ENCODE peak calls at places on chromosomes 5 and 9, in eight cellular contexts. C, W, B, S, D, Z, G and T are unnamed samples.

GRCh38 chr9:130023147-130023787 is 19.7 kb downstream of the FNBP1 start:
- DNase-seq in G (no peak), B (no peak), Z (no peak), C (no peak), W (no peak), D (no peak), S (no peak), T (no peak)

GRCh38 chr5:107968465-107968864 is 297.7 kb upstream of the EFNA5 start:
- DNase-seq in W (no peak), G (no peak), Z (no peak), D (no peak), C (no peak), S (no peak), B (no peak), T (no peak)

GRCh38 chr5:174482549-174482948 is 241.8 kb upstream of the MSX2 start:
- DNase-seq in W (no peak), S (no peak), C (no peak), Z (no peak), D (no peak), G (no peak), B (no peak), T (no peak)

GRCh38 chr9:93084471-93084881 is 11.5 kb upstream of the CARD19 start:
- DNase-seq in G (no peak), C (peak; percentile 3), B (no peak), D (no peak), S (no peak), Z (peak; percentile 53), W (no peak), T (peak; percentile 67)

GRCh38 chr9:104808030-104808614 is 44.2 kb downstream of the NIPSNAP3B start:
- DNase-seq in C (peak; percentile 57), G (no peak), S (no peak), W (peak; percentile 70), D (no peak), B (no peak), Z (no peak), T (no peak)

GRCh38 chr9:137305060-137305787 is 3.2 kb upstream of the NRARP start:
- DNase-seq in G (peak; percentile 68), Z (no peak), S (peak; percentile 84), C (peak; percentile 69), W (peak; percentile 62), D (peak; percentile 36), B (no peak), T (no peak)

GRCh38 chr9:135241381-135242380 is 154.2 kb downstream of the OLFM1 start:
- DNase-seq in G (no peak), S (no peak), C (peak; percentile 56), Z (no peak), W (no peak), B (no peak), D (no peak), T (no peak)

GRCh38 chr9:34551751-34552605 is 29.2 kb upstream of the ENHO start:
- DNase-seq in B (no peak), D (no peak), G (no peak), Z (no peak), C (no peak), W (no peak), S (no peak), T (no peak)

GRCh38 chr9:134039386-134040175 is 14.3 kb downstream of the BRD3OS start:
- DNase-seq in S (no peak), C (no peak), Z (no peak), G (no peak), D (no peak), B (no peak), W (no peak), T (no peak)

GRCh38 chr9:89810434-89810833 is 205.6 kb downstream of the GADD45G start:
- DNase-seq in B (no peak), W (no peak), D (no peak), Z (peak; percentile 43), C (no peak), G (no peak), S (no peak), T (peak; percentile 75)

GRCh38 chr5:72228957-72229356 is 91.1 kb downstream of the MRPS27 start:
- DNase-seq in Z (no peak), D (no peak), B (no peak), W (peak; percentile 12), C (no peak), S (no peak), G (peak; percentile 41), T (no peak)

GRCh38 chr5:27216367-27216941 is 178.1 kb upstream of the CDH9 start:
- DNase-seq in C (no peak), G (no peak), Z (no peak), W (no peak), S (no peak), B (no peak), D (no peak), T (no peak)

GRCh38 chr5:138641547-138642298 is 66.5 kb upstream of the HSPA9 start:
- DNase-seq in W (peak; percentile 85), B (peak; percentile 70), Z (no peak), D (peak; percentile 53), G (peak; percentile 55), C (peak; percentile 95), S (peak; percentile 40), T (peak; percentile 89)

GRCh38 chr9:114098660-114099522 is at the start of gene KIF12:
- DNase-seq in S (peak; percentile 76), B (no peak), W (peak; percentile 46), Z (no peak), G (no peak), C (peak; percentile 89), D (no peak), T (no peak)

GRCh38 chr5:168734119-168734518 is 155.0 kb upstream of the PANK3 start:
- DNase-seq in C (no peak), W (no peak), B (no peak), Z (peak; percentile 50), D (no peak), S (no peak), G (no peak), T (peak; percentile 30)

GRCh38 chr9:75378036-75378435 is 289.7 kb downstream of the OSTF1 start:
- DNase-seq in Z (peak; percentile 82), B (no peak), C (no peak), D (no peak), S (no peak), W (no peak), G (peak; percentile 64), T (no peak)

GRCh38 chr9:71119746-71120145 is 1.7 kb downstream of the TRPM3 start:
- DNase-seq in Z (no peak), B (no peak), G (no peak), S (no peak), D (no peak), W (no peak), C (no peak), T (no peak)